ENCODE peak calls at places on chromosome 13, in eight cellular contexts. One of them, this sample, is unnamed.

GRCh38 chr13:41059896-41060722 is 1.2 kb upstream of the WBP4 start:
- DNase-seq in nephron progenitor cell: peak; percentile 87
- DNase-seq in transverse colon: peak; percentile 94
- DNase-seq in endothelial cell: peak; percentile 86
- DNase-seq in tibial nerve: peak; percentile 79
- DNase-seq in cardiac muscle cell: peak; percentile 93
- DNase-seq in CD4-positive, alpha-beta T cell: peak; percentile 32
- DNase-seq in MCF 10A: peak; percentile 90
- DNase-seq in this sample: peak; percentile 79

GRCh38 chr13:59700281-59700680 is 463.4 kb downstream of the DIAPH3 start:
- DNase-seq in MCF 10A: no peak
- DNase-seq in CD4-positive, alpha-beta T cell: no peak
- DNase-seq in tibial nerve: no peak
- DNase-seq in nephron progenitor cell: no peak
- DNase-seq in cardiac muscle cell: peak; percentile 29
- DNase-seq in transverse colon: no peak
- DNase-seq in endothelial cell: no peak
- DNase-seq in this sample: no peak

GRCh38 chr13:74093691-74094090 is 40.5 kb downstream of the KLF12 start:
- DNase-seq in tibial nerve: no peak
- DNase-seq in CD4-positive, alpha-beta T cell: no peak
- DNase-seq in MCF 10A: no peak
- DNase-seq in nephron progenitor cell: no peak
- DNase-seq in endothelial cell: no peak
- DNase-seq in cardiac muscle cell: no peak
- DNase-seq in transverse colon: no peak
- DNase-seq in this sample: no peak

GRCh38 chr13:53198017-53198416 is 169.4 kb downstream of the OLFM4 start:
- DNase-seq in cardiac muscle cell: no peak
- DNase-seq in tibial nerve: no peak
- DNase-seq in nephron progenitor cell: no peak
- DNase-seq in CD4-positive, alpha-beta T cell: no peak
- DNase-seq in transverse colon: no peak
- DNase-seq in endothelial cell: no peak
- DNase-seq in MCF 10A: peak; percentile 22
- DNase-seq in this sample: no peak

GRCh38 chr13:76720416-76720815 is 165.8 kb downstream of the KCTD12 start:
- DNase-seq in transverse colon: no peak
- DNase-seq in cardiac muscle cell: no peak
- DNase-seq in MCF 10A: no peak
- DNase-seq in tibial nerve: no peak
- DNase-seq in endothelial cell: no peak
- DNase-seq in CD4-positive, alpha-beta T cell: no peak
- DNase-seq in nephron progenitor cell: no peak
- DNase-seq in this sample: no peak

GRCh38 chr13:46134961-46135522 is 30.2 kb upstream of the CPB2 start:
- DNase-seq in MCF 10A: peak; percentile 59
- DNase-seq in endothelial cell: no peak
- DNase-seq in nephron progenitor cell: peak; percentile 15
- DNase-seq in transverse colon: no peak
- DNase-seq in tibial nerve: no peak
- DNase-seq in cardiac muscle cell: no peak
- DNase-seq in CD4-positive, alpha-beta T cell: no peak
- DNase-seq in this sample: no peak

GRCh38 chr13:79663977-79664636 is 183.2 kb downstream of the NDFIP2 start:
- DNase-seq in endothelial cell: no peak
- DNase-seq in cardiac muscle cell: no peak
- DNase-seq in CD4-positive, alpha-beta T cell: no peak
- DNase-seq in nephron progenitor cell: no peak
- DNase-seq in MCF 10A: no peak
- DNase-seq in transverse colon: no peak
- DNase-seq in tibial nerve: no peak
- DNase-seq in this sample: no peak

GRCh38 chr13:27622102-27622820 is 569 bp downstream of the POLR1D start:
- DNase-seq in transverse colon: peak; percentile 35
- DNase-seq in CD4-positive, alpha-beta T cell: no peak
- DNase-seq in endothelial cell: no peak
- DNase-seq in cardiac muscle cell: no peak
- DNase-seq in tibial nerve: peak; percentile 5
- DNase-seq in MCF 10A: no peak
- DNase-seq in nephron progenitor cell: no peak
- DNase-seq in this sample: no peak

GRCh38 chr13:45328661-45329105 is 12.3 kb downstream of the TPT1 start:
- DNase-seq in CD4-positive, alpha-beta T cell: no peak
- DNase-seq in transverse colon: no peak
- DNase-seq in nephron progenitor cell: no peak
- DNase-seq in cardiac muscle cell: peak; percentile 88
- DNase-seq in MCF 10A: no peak
- DNase-seq in endothelial cell: no peak
- DNase-seq in tibial nerve: no peak
- DNase-seq in this sample: no peak

GRCh38 chr13:32504876-32505275 is 33.7 kb downstream of the N4BP2L2 start:
- DNase-seq in cardiac muscle cell: no peak
- DNase-seq in endothelial cell: no peak
- DNase-seq in tibial nerve: no peak
- DNase-seq in nephron progenitor cell: no peak
- DNase-seq in transverse colon: no peak
- DNase-seq in CD4-positive, alpha-beta T cell: no peak
- DNase-seq in MCF 10A: no peak
- DNase-seq in this sample: no peak

GRCh38 chr13:70634893-70635292 is 526.6 kb upstream of the KLHL1 start:
- DNase-seq in CD4-positive, alpha-beta T cell: no peak
- DNase-seq in MCF 10A: no peak
- DNase-seq in tibial nerve: no peak
- DNase-seq in endothelial cell: no peak
- DNase-seq in nephron progenitor cell: no peak
- DNase-seq in transverse colon: no peak
- DNase-seq in cardiac muscle cell: no peak
- DNase-seq in this sample: no peak

DNA sequence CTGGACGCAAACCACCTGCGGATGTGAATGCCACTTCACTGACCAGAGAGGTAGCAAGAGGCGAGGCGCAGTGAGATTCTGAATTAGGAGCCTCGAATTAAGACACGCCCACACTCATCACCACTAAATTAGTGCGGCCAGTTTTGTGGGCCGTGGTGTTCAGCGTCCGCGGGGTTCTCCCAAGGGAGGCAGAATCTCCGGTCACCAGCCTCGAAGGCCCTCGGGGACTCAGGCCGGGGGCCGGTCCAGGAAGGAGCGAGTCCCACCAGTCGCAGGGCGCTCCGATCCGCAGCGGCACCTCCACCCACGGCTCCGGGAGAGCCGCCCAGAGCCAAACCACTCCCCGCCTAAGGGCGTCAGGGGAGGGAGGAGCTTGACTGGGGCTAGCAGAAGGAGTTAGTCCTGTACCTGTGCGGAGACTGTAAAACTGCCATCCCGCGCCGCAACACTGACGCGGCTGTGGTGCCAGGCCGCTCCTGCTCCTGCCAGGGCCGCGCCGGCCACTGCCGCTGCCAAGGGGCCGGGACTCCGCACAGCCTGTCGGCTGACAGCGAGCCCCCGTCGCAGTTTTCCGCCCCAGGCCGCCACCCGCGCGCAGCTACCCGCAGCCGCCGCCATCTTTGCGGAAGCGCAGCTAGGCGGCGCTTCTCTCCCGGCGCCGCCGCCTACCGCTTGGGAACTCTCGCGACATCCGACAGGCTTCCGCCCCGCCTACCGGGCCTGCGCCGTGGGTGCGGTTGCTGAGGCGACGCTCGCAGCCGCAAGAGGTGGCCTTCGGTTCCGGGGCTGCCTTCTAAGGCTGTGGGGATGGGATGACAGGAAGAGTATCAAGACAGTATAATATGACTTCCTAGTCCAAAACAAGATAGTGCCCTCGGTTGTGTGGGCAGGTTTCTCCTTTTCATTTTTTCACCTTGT is at the start of gene MICU2:
- DNase-seq in transverse colon: peak; percentile 96
- DNase-seq in CD4-positive, alpha-beta T cell: peak; percentile 91
- DNase-seq in endothelial cell: peak; percentile 89
- DNase-seq in tibial nerve: peak; percentile 83
- DNase-seq in cardiac muscle cell: peak; percentile 95
- DNase-seq in MCF 10A: peak; percentile 94
- DNase-seq in nephron progenitor cell: peak; percentile 90
- DNase-seq in this sample: peak; percentile 62
- TF ChIP-seq CTCF in transverse colon: peak; percentile 20
- TF ChIP-seq CTCF in CD4-positive, alpha-beta T cell: no peak
- TF ChIP-seq CTCF in endothelial cell: no peak
- TF ChIP-seq CTCF in tibial nerve: no peak
- TF ChIP-seq CTCF in cardiac muscle cell: peak; percentile 10
- TF ChIP-seq CTCF in MCF 10A: no peak
- TF ChIP-seq CTCF in nephron progenitor cell: no peak
- TF ChIP-seq CTCF in this sample: no peak

GRCh38 chr13:93118081-93118615 is 108.5 kb upstream of the GPC6 start:
- DNase-seq in tibial nerve: no peak
- DNase-seq in transverse colon: no peak
- DNase-seq in cardiac muscle cell: peak; percentile 9
- DNase-seq in nephron progenitor cell: no peak
- DNase-seq in MCF 10A: no peak
- DNase-seq in endothelial cell: peak; percentile 16
- DNase-seq in CD4-positive, alpha-beta T cell: no peak
- DNase-seq in this sample: no peak

DNA sequence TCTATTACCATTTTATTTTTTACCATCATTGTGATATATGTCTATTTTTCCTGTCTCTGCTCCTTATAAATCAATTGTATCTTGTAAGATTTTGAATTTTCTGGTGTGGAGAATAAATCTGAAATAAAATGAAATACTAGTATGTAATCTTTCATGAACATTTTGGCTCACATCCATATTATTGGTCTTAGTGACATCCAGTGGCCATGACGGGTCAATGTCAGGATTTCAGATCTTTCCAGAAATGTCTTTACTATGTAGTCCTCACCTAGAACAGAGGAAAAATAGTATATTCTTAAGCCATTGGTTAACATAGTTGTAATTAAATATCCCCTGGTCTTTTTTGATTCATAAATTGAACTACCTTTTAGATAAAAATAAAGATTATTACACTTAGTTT is 109.8 kb upstream of the GPC6 start:
- DNase-seq in tibial nerve: no peak
- DNase-seq in cardiac muscle cell: no peak
- DNase-seq in CD4-positive, alpha-beta T cell: no peak
- DNase-seq in nephron progenitor cell: no peak
- DNase-seq in endothelial cell: no peak
- DNase-seq in MCF 10A: peak; percentile 3
- DNase-seq in transverse colon: no peak
- DNase-seq in this sample: no peak
- TF ChIP-seq CTCF in tibial nerve: no peak
- TF ChIP-seq CTCF in cardiac muscle cell: no peak
- TF ChIP-seq CTCF in CD4-positive, alpha-beta T cell: no peak
- TF ChIP-seq CTCF in nephron progenitor cell: no peak
- TF ChIP-seq CTCF in endothelial cell: no peak
- TF ChIP-seq CTCF in MCF 10A: no peak
- TF ChIP-seq CTCF in transverse colon: no peak
- TF ChIP-seq CTCF in this sample: no peak

GRCh38 chr13:36817996-36818395 is 1.0 kb upstream of the RFXAP start:
- DNase-seq in tibial nerve: no peak
- DNase-seq in CD4-positive, alpha-beta T cell: no peak
- DNase-seq in nephron progenitor cell: no peak
- DNase-seq in cardiac muscle cell: no peak
- DNase-seq in MCF 10A: no peak
- DNase-seq in transverse colon: no peak
- DNase-seq in endothelial cell: no peak
- DNase-seq in this sample: no peak

GRCh38 chr13:36813226-36813625 is 5.8 kb upstream of the RFXAP start:
- DNase-seq in cardiac muscle cell: no peak
- DNase-seq in MCF 10A: no peak
- DNase-seq in tibial nerve: no peak
- DNase-seq in transverse colon: no peak
- DNase-seq in endothelial cell: no peak
- DNase-seq in nephron progenitor cell: no peak
- DNase-seq in CD4-positive, alpha-beta T cell: no peak
- DNase-seq in this sample: no peak

GRCh38 chr13:36814465-36814864 is 4.6 kb upstream of the RFXAP start:
- DNase-seq in MCF 10A: no peak
- DNase-seq in cardiac muscle cell: peak; percentile 57
- DNase-seq in transverse colon: no peak
- DNase-seq in CD4-positive, alpha-beta T cell: no peak
- DNase-seq in tibial nerve: peak; percentile 8
- DNase-seq in endothelial cell: no peak
- DNase-seq in nephron progenitor cell: no peak
- DNase-seq in this sample: no peak

GRCh38 chr13:36818483-36819063 is 449 bp upstream of the RFXAP start:
- DNase-seq in cardiac muscle cell: no peak
- DNase-seq in MCF 10A: no peak
- DNase-seq in tibial nerve: peak; percentile 5
- DNase-seq in CD4-positive, alpha-beta T cell: no peak
- DNase-seq in endothelial cell: no peak
- DNase-seq in transverse colon: no peak
- DNase-seq in nephron progenitor cell: no peak
- DNase-seq in this sample: no peak

DNA sequence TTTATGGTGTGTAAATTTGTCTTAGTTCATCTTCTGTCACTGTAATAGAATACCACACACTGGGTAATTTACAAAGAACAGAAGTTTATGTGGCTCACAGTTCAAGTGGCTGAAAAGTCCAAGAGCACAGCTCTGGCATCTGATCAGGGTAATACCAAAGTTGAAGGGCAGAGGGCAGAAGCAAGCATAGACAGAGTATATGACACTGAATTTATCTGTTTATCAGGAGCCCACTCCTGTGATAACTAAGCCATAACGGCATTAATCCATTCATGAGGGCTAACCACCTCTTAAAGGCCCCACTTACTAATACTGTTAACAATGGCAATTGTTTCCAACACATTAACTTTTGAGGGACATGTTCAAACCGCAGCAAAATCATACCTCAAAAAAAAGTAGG is 4.0 kb upstream of the RFXAP start:
- DNase-seq in tibial nerve: no peak
- DNase-seq in transverse colon: no peak
- DNase-seq in endothelial cell: no peak
- DNase-seq in MCF 10A: no peak
- DNase-seq in CD4-positive, alpha-beta T cell: no peak
- DNase-seq in nephron progenitor cell: no peak
- DNase-seq in cardiac muscle cell: no peak
- DNase-seq in this sample: no peak
- TF ChIP-seq CTCF in tibial nerve: no peak
- TF ChIP-seq CTCF in transverse colon: no peak
- TF ChIP-seq CTCF in endothelial cell: peak; percentile 31
- TF ChIP-seq CTCF in MCF 10A: peak; percentile 25
- TF ChIP-seq CTCF in CD4-positive, alpha-beta T cell: peak; percentile 14
- TF ChIP-seq CTCF in nephron progenitor cell: peak; percentile 13
- TF ChIP-seq CTCF in cardiac muscle cell: peak; percentile 30
- TF ChIP-seq CTCF in this sample: no peak

GRCh38 chr13:102394158-102395053 is 7.4 kb downstream of the FGF14 start:
- DNase-seq in CD4-positive, alpha-beta T cell: peak; percentile 97
- DNase-seq in tibial nerve: peak; percentile 90
- DNase-seq in cardiac muscle cell: peak; percentile 92
- DNase-seq in nephron progenitor cell: peak; percentile 99
- DNase-seq in endothelial cell: peak; percentile 95
- DNase-seq in transverse colon: peak; percentile 93
- DNase-seq in MCF 10A: no peak
- DNase-seq in this sample: peak; percentile 75
- TF ChIP-seq CTCF in CD4-positive, alpha-beta T cell: no peak
- TF ChIP-seq CTCF in tibial nerve: no peak
- TF ChIP-seq CTCF in cardiac muscle cell: peak; percentile 26
- TF ChIP-seq CTCF in nephron progenitor cell: no peak
- TF ChIP-seq CTCF in endothelial cell: no peak
- TF ChIP-seq CTCF in transverse colon: peak; percentile 12
- TF ChIP-seq CTCF in MCF 10A: no peak
- TF ChIP-seq CTCF in this sample: no peak

GRCh38 chr13:68810660-68811059 is 1297.0 kb upstream of the ATXN8OS start:
- DNase-seq in nephron progenitor cell: no peak
- DNase-seq in MCF 10A: peak; percentile 14
- DNase-seq in CD4-positive, alpha-beta T cell: no peak
- DNase-seq in endothelial cell: no peak
- DNase-seq in tibial nerve: no peak
- DNase-seq in transverse colon: no peak
- DNase-seq in cardiac muscle cell: no peak
- DNase-seq in this sample: no peak
- TF ChIP-seq CTCF in nephron progenitor cell: no peak
- TF ChIP-seq CTCF in MCF 10A: peak; percentile 24
- TF ChIP-seq CTCF in CD4-positive, alpha-beta T cell: no peak
- TF ChIP-seq CTCF in endothelial cell: no peak
- TF ChIP-seq CTCF in tibial nerve: no peak
- TF ChIP-seq CTCF in transverse colon: no peak
- TF ChIP-seq CTCF in cardiac muscle cell: no peak
- TF ChIP-seq CTCF in this sample: no peak

This sample was measured in omental fat pad.